ENCODE peak calls at places on chromosomes 2 and 18, in five cellular contexts. P is brain microvascular endothelial cell, C is posterior vena cava, J is LoVo, R is RWPE1. U is an unnamed sample.

GRCh38 chr2:161104054-161104553 is 56.1 kb upstream of the TANK start:
- DNase-seq in P (no peak), C (no peak), J (no peak), R (peak; percentile 43), U (peak; percentile 74)

GRCh38 chr18:31555971-31556747 is 35.5 kb upstream of the TTR start:
- DNase-seq in P (peak; percentile 71), C (no peak), J (peak; percentile 72), R (peak; percentile 21), U (peak; percentile 66)

GRCh38 chr2:207423886-207424285 is 105.9 kb upstream of the CREB1 start:
- DNase-seq in P (peak; percentile 99), C (no peak), J (no peak), R (no peak), U (peak; percentile 91)

GRCh38 chr2:188345439-188345838 is 53.8 kb downstream of the GULP1 start:
- DNase-seq in P (no peak), C (no peak), J (no peak), R (no peak), U (no peak)

GRCh38 chr2:133489146-133489545 is 79.1 kb downstream of the NCKAP5 start:
- DNase-seq in P (no peak), C (no peak), J (no peak), R (no peak), U (no peak)

GRCh38 chr18:9433616-9434239 is 41.6 kb upstream of the RALBP1 start:
- DNase-seq in P (no peak), C (no peak), J (no peak), R (no peak), U (no peak)

GRCh38 chr18:71707985-71708500 is 836.1 kb downstream of the CBLN2 start:
- DNase-seq in P (no peak), C (no peak), J (no peak), R (peak; percentile 0), U (no peak)

GRCh38 chr18:52045946-52046345 is 294.1 kb upstream of the DCC start:
- DNase-seq in P (no peak), C (no peak), J (no peak), R (no peak), U (no peak)

GRCh38 chr2:177165731-177166711 is 46.6 kb upstream of the HNRNPA3 start:
- DNase-seq in P (peak; percentile 22), C (no peak), J (peak; percentile 46), R (no peak), U (peak; percentile 82)